ENCODE peak calls at places on chromosomes 11 and 22, in nine cellular contexts. One of them, this sample, is unnamed.
A peak's percentile ranks its signal among the peaks of the same experiment; 100 is the strongest.

GRCh38 chr22:47608421-47608820 is 846.0 kb downstream of the TBC1D22A start:
- DNase-seq in endothelial cell: no peak
- DNase-seq in fibroblast of the aortic adventitia: no peak
- DNase-seq in omental fat pad: no peak
- DNase-seq in CD4-positive, alpha-beta T cell: no peak
- DNase-seq in epithelial cell of esophagus: no peak
- DNase-seq in natural killer cell: no peak
- DNase-seq in uterus: no peak
- DNase-seq in GM13976: no peak
- DNase-seq in this sample: no peak

GRCh38 chr22:29744902-29745301 is 21.9 kb downstream of the ZMAT5 start:
- DNase-seq in omental fat pad: no peak
- DNase-seq in endothelial cell: no peak
- DNase-seq in CD4-positive, alpha-beta T cell: no peak
- DNase-seq in epithelial cell of esophagus: peak; percentile 99
- DNase-seq in uterus: no peak
- DNase-seq in GM13976: no peak
- DNase-seq in fibroblast of the aortic adventitia: no peak
- DNase-seq in natural killer cell: no peak
- DNase-seq in this sample: no peak

GRCh38 chr22:48746789-48747425 is 1080.8 kb downstream of the BRD1 start:
- DNase-seq in GM13976: no peak
- DNase-seq in omental fat pad: peak; percentile 5
- DNase-seq in uterus: no peak
- DNase-seq in endothelial cell: peak; percentile 2
- DNase-seq in epithelial cell of esophagus: no peak
- DNase-seq in fibroblast of the aortic adventitia: no peak
- DNase-seq in natural killer cell: no peak
- DNase-seq in CD4-positive, alpha-beta T cell: no peak
- DNase-seq in this sample: no peak

GRCh38 chr22:19492504-19493174 is 12.9 kb downstream of the CDC45 start:
- DNase-seq in fibroblast of the aortic adventitia: no peak
- DNase-seq in epithelial cell of esophagus: no peak
- DNase-seq in CD4-positive, alpha-beta T cell: no peak
- DNase-seq in endothelial cell: no peak
- DNase-seq in natural killer cell: no peak
- DNase-seq in GM13976: no peak
- DNase-seq in uterus: no peak
- DNase-seq in omental fat pad: no peak
- DNase-seq in this sample: no peak

GRCh38 chr11:40179541-40179940 is 1279.9 kb downstream of the LRRC4C start:
- DNase-seq in omental fat pad: no peak
- DNase-seq in CD4-positive, alpha-beta T cell: no peak
- DNase-seq in epithelial cell of esophagus: no peak
- DNase-seq in fibroblast of the aortic adventitia: no peak
- DNase-seq in uterus: no peak
- DNase-seq in natural killer cell: no peak
- DNase-seq in GM13976: no peak
- DNase-seq in endothelial cell: no peak
- DNase-seq in this sample: no peak

GRCh38 chr11:117098269-117099231 is at the start of gene SIK3:
- DNase-seq in uterus: peak; percentile 92
- DNase-seq in endothelial cell: peak; percentile 93
- DNase-seq in natural killer cell: peak; percentile 96
- DNase-seq in fibroblast of the aortic adventitia: peak; percentile 96
- DNase-seq in omental fat pad: peak; percentile 81
- DNase-seq in epithelial cell of esophagus: peak; percentile 93
- DNase-seq in GM13976: peak; percentile 99
- DNase-seq in CD4-positive, alpha-beta T cell: peak; percentile 92
- DNase-seq in this sample: peak; percentile 95

GRCh38 chr11:68386331-68386978 is 74.1 kb downstream of the LRP5 start:
- DNase-seq in omental fat pad: no peak
- DNase-seq in uterus: no peak
- DNase-seq in fibroblast of the aortic adventitia: no peak
- DNase-seq in endothelial cell: no peak
- DNase-seq in GM13976: no peak
- DNase-seq in epithelial cell of esophagus: peak; percentile 27
- DNase-seq in natural killer cell: no peak
- DNase-seq in CD4-positive, alpha-beta T cell: no peak
- DNase-seq in this sample: no peak

GRCh38 chr11:2510626-2511402 is 66.0 kb downstream of the KCNQ1 start:
- DNase-seq in fibroblast of the aortic adventitia: peak; percentile 9
- DNase-seq in omental fat pad: peak; percentile 17
- DNase-seq in endothelial cell: no peak
- DNase-seq in natural killer cell: no peak
- DNase-seq in uterus: no peak
- DNase-seq in GM13976: no peak
- DNase-seq in CD4-positive, alpha-beta T cell: no peak
- DNase-seq in epithelial cell of esophagus: no peak
- DNase-seq in this sample: no peak

GRCh38 chr11:15157181-15157580 is 42.5 kb downstream of the INSC start:
- DNase-seq in GM13976: no peak
- DNase-seq in uterus: no peak
- DNase-seq in CD4-positive, alpha-beta T cell: no peak
- DNase-seq in endothelial cell: no peak
- DNase-seq in fibroblast of the aortic adventitia: peak; percentile 74
- DNase-seq in omental fat pad: no peak
- DNase-seq in natural killer cell: no peak
- DNase-seq in epithelial cell of esophagus: peak; percentile 94
- DNase-seq in this sample: no peak

GRCh38 chr22:50694766-50695420 is 22.3 kb downstream of the SHANK3 start:
- DNase-seq in uterus: no peak
- DNase-seq in omental fat pad: no peak
- DNase-seq in CD4-positive, alpha-beta T cell: no peak
- DNase-seq in endothelial cell: no peak
- DNase-seq in natural killer cell: no peak
- DNase-seq in fibroblast of the aortic adventitia: no peak
- DNase-seq in GM13976: no peak
- DNase-seq in epithelial cell of esophagus: no peak
- DNase-seq in this sample: no peak

GRCh38 chr22:35838849-35839646 is 121.4 kb downstream of the APOL5 start:
- DNase-seq in natural killer cell: no peak
- DNase-seq in epithelial cell of esophagus: peak; percentile 68
- DNase-seq in fibroblast of the aortic adventitia: peak; percentile 85
- DNase-seq in omental fat pad: no peak
- DNase-seq in uterus: peak; percentile 78
- DNase-seq in endothelial cell: no peak
- DNase-seq in GM13976: no peak
- DNase-seq in CD4-positive, alpha-beta T cell: no peak
- DNase-seq in this sample: no peak
- TF ChIP-seq CTCF in natural killer cell: no peak
- TF ChIP-seq CTCF in epithelial cell of esophagus: peak; percentile 56
- TF ChIP-seq CTCF in fibroblast of the aortic adventitia: peak; percentile 67
- TF ChIP-seq CTCF in omental fat pad: no peak
- TF ChIP-seq CTCF in uterus: peak; percentile 50
- TF ChIP-seq CTCF in endothelial cell: no peak
- TF ChIP-seq CTCF in GM13976: peak; percentile 7
- TF ChIP-seq CTCF in CD4-positive, alpha-beta T cell: no peak
- TF ChIP-seq CTCF in this sample: peak; percentile 48

GRCh38 chr11:74870485-74870884 is 78.4 kb downstream of the XRRA1 start:
- DNase-seq in epithelial cell of esophagus: peak; percentile 41
- DNase-seq in fibroblast of the aortic adventitia: peak; percentile 64
- DNase-seq in CD4-positive, alpha-beta T cell: no peak
- DNase-seq in GM13976: peak; percentile 31
- DNase-seq in endothelial cell: no peak
- DNase-seq in natural killer cell: no peak
- DNase-seq in uterus: no peak
- DNase-seq in omental fat pad: no peak
- DNase-seq in this sample: peak; percentile 22
- TF ChIP-seq CTCF in epithelial cell of esophagus: peak; percentile 18
- TF ChIP-seq CTCF in fibroblast of the aortic adventitia: peak; percentile 37
- TF ChIP-seq CTCF in CD4-positive, alpha-beta T cell: no peak
- TF ChIP-seq CTCF in GM13976: no peak
- TF ChIP-seq CTCF in endothelial cell: no peak
- TF ChIP-seq CTCF in natural killer cell: peak; percentile 30
- TF ChIP-seq CTCF in uterus: no peak
- TF ChIP-seq CTCF in omental fat pad: no peak
- TF ChIP-seq CTCF in this sample: peak; percentile 26

DNA sequence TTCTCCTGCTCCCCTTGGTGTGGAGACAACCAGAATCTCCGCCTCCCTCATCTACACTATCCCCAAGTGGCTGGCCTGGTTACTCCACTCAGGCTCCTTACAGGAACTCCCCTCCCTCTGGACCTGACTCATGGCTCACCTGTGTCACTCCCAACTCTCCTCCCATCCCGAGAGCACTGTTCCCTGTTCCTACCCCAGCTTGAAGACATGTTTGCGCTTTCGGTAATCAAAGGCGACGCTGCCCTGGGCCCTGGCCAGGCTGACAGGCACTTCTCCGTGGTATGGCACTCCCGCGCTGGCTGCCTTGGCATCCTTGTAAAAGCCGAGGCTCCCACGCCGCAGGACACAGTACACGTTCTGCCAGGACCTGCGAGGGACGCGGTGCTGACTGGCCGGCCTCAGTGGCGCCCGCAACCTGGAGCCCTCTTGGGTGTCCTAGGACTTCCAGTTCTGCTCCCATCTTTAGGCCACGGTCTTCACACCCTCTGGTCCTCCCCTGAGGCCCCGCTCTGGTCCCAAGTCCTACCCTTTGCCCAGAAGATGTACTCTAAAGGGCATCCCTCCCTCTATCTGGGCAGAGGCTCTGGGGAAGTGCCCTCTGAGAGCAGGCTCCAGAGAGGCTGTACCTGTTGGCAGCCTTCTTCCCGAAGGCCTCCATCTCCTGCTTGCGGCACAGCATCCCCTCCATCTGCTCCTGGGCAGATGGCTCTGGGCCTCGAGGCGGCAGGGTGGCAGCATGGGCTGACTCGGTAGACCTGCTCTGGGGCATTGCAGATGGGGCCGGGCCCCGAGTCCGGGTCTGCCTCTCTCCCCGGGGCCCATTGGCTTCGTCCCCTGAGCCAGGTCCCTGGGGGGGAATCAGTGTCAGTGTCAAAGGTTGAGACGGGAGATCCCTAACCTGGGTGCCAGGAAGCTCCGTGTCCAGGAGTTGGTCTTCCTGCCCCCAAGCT is 9.4 kb upstream of the RBM4B start:
- DNase-seq in GM13976: no peak
- DNase-seq in endothelial cell: no peak
- DNase-seq in CD4-positive, alpha-beta T cell: no peak
- DNase-seq in uterus: no peak
- DNase-seq in natural killer cell: no peak
- DNase-seq in omental fat pad: no peak
- DNase-seq in fibroblast of the aortic adventitia: no peak
- DNase-seq in epithelial cell of esophagus: peak; percentile 96
- DNase-seq in this sample: no peak
- TF ChIP-seq CTCF in GM13976: no peak
- TF ChIP-seq CTCF in endothelial cell: no peak
- TF ChIP-seq CTCF in CD4-positive, alpha-beta T cell: no peak
- TF ChIP-seq CTCF in uterus: no peak
- TF ChIP-seq CTCF in natural killer cell: no peak
- TF ChIP-seq CTCF in omental fat pad: no peak
- TF ChIP-seq CTCF in fibroblast of the aortic adventitia: no peak
- TF ChIP-seq CTCF in epithelial cell of esophagus: peak; percentile 44
- TF ChIP-seq CTCF in this sample: no peak

DNA sequence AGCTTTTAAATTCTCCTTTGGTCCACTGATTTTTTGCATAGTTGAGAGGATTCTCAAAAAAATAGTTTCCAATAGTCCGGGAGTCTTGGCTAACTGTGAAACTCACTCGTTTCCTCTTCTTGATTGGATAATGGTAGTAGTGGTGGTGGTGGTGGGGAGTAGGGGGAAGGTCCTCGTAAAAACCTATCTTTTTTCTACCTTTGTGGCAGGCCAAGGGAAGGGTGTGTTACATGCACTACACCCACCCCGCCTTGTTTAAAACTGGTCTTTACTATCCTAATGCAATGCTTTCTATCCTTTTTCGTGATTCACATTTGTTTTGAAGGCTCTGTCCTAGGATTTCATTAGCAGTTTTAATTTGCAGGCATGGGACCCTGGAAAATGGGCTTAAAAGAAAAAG is 4.8 kb downstream of the TEAD1 start:
- DNase-seq in CD4-positive, alpha-beta T cell: no peak
- DNase-seq in fibroblast of the aortic adventitia: no peak
- DNase-seq in endothelial cell: no peak
- DNase-seq in uterus: no peak
- DNase-seq in omental fat pad: no peak
- DNase-seq in epithelial cell of esophagus: no peak
- DNase-seq in natural killer cell: no peak
- DNase-seq in GM13976: no peak
- DNase-seq in this sample: no peak
- TF ChIP-seq CTCF in CD4-positive, alpha-beta T cell: no peak
- TF ChIP-seq CTCF in fibroblast of the aortic adventitia: no peak
- TF ChIP-seq CTCF in endothelial cell: no peak
- TF ChIP-seq CTCF in uterus: no peak
- TF ChIP-seq CTCF in omental fat pad: no peak
- TF ChIP-seq CTCF in epithelial cell of esophagus: no peak
- TF ChIP-seq CTCF in natural killer cell: no peak
- TF ChIP-seq CTCF in GM13976: no peak
- TF ChIP-seq CTCF in this sample: no peak

GRCh38 chr11:60003729-60004128 is 13.3 kb upstream of the OOSP4B start:
- DNase-seq in epithelial cell of esophagus: no peak
- DNase-seq in endothelial cell: no peak
- DNase-seq in omental fat pad: no peak
- DNase-seq in CD4-positive, alpha-beta T cell: no peak
- DNase-seq in fibroblast of the aortic adventitia: no peak
- DNase-seq in natural killer cell: no peak
- DNase-seq in GM13976: no peak
- DNase-seq in uterus: no peak
- DNase-seq in this sample: no peak
- TF ChIP-seq CTCF in epithelial cell of esophagus: no peak
- TF ChIP-seq CTCF in endothelial cell: no peak
- TF ChIP-seq CTCF in omental fat pad: no peak
- TF ChIP-seq CTCF in CD4-positive, alpha-beta T cell: no peak
- TF ChIP-seq CTCF in fibroblast of the aortic adventitia: no peak
- TF ChIP-seq CTCF in natural killer cell: no peak
- TF ChIP-seq CTCF in GM13976: no peak
- TF ChIP-seq CTCF in uterus: no peak
- TF ChIP-seq CTCF in this sample: no peak

DNA sequence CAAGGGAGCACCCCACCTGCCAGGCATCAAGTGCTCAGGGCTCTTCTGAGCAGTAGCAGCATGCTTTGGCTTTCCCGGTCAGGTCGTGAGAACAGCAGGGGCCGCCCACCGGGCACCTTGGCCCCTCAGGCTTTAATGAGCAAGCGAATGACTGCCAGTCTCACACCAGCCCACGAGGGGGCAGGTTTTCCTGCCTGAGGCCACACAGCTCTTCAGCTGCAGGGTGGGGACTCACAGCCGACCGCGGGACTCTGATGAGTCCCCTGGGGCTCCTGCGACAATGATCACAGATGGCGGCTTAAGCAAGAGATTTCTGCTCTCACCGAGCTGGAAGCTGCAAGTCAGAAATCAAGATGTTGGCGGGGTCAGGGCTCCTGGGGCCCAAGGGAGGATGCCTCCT is 14.3 kb upstream of the FGF19 start:
- DNase-seq in natural killer cell: no peak
- DNase-seq in omental fat pad: no peak
- DNase-seq in epithelial cell of esophagus: peak; percentile 31
- DNase-seq in CD4-positive, alpha-beta T cell: no peak
- DNase-seq in endothelial cell: peak; percentile 79
- DNase-seq in GM13976: peak; percentile 83
- DNase-seq in fibroblast of the aortic adventitia: no peak
- DNase-seq in uterus: no peak
- DNase-seq in this sample: peak; percentile 87
- TF ChIP-seq CTCF in natural killer cell: no peak
- TF ChIP-seq CTCF in omental fat pad: no peak
- TF ChIP-seq CTCF in epithelial cell of esophagus: peak; percentile 27
- TF ChIP-seq CTCF in CD4-positive, alpha-beta T cell: no peak
- TF ChIP-seq CTCF in endothelial cell: peak; percentile 76
- TF ChIP-seq CTCF in GM13976: peak; percentile 23
- TF ChIP-seq CTCF in fibroblast of the aortic adventitia: peak; percentile 49
- TF ChIP-seq CTCF in uterus: no peak
- TF ChIP-seq CTCF in this sample: peak; percentile 73

GRCh38 chr11:72222907-72223614 is 1.5 kb upstream of the INPPL1 start:
- DNase-seq in uterus: peak; percentile 96
- DNase-seq in epithelial cell of esophagus: peak; percentile 95
- DNase-seq in CD4-positive, alpha-beta T cell: peak; percentile 83
- DNase-seq in endothelial cell: peak; percentile 91
- DNase-seq in GM13976: peak; percentile 93
- DNase-seq in fibroblast of the aortic adventitia: peak; percentile 87
- DNase-seq in natural killer cell: peak; percentile 84
- DNase-seq in omental fat pad: peak; percentile 74
- DNase-seq in this sample: no peak
- TF ChIP-seq CTCF in uterus: peak; percentile 41
- TF ChIP-seq CTCF in epithelial cell of esophagus: peak; percentile 35
- TF ChIP-seq CTCF in CD4-positive, alpha-beta T cell: peak; percentile 22
- TF ChIP-seq CTCF in endothelial cell: peak; percentile 16
- TF ChIP-seq CTCF in GM13976: peak; percentile 54
- TF ChIP-seq CTCF in fibroblast of the aortic adventitia: peak; percentile 40
- TF ChIP-seq CTCF in natural killer cell: no peak
- TF ChIP-seq CTCF in omental fat pad: no peak
- TF ChIP-seq CTCF in this sample: no peak

This sample was measured in D721Med.